ENCODE peak calls at places on chromosome 14, in eight cellular contexts. Z is stimulated activated CD4-positive, alpha-beta T cell treated with anti-CD3 and anti-CD28 coated beads, Interleukin-1b, Interleukin-23, amount 100 ng/mL, for 24 hours; N is fibroblast of pulmonary artery; Q is testis; Y is activated naive CD4-positive, alpha-beta T cell; O is GM12892; V is T-cell; C is ovary. G is an unnamed sample.

GRCh38 chr14:102772781-102773570 is 4.3 kb upstream of the TRAF3 start:
- DNase-seq in Z (no peak), N (peak; percentile 30), Q (no peak), Y (no peak), O (no peak), V (no peak), C (no peak), G (no peak)

GRCh38 chr14:73723799-73724621 is 9.8 kb upstream of the PNMA1 start:
- DNase-seq in Z (no peak), N (peak; percentile 99), Q (peak; percentile 64), Y (no peak), O (peak; percentile 5), V (no peak), C (peak; percentile 69), G (peak; percentile 40)

GRCh38 chr14:99604766-99605298 is 825 bp upstream of the CCDC85C start:
- DNase-seq in Z (no peak), N (peak; percentile 36), Q (no peak), Y (peak; percentile 53), O (peak; percentile 48), V (no peak), C (no peak), G (peak; percentile 36)

GRCh38 chr14:105851716-105852377 is 325.5 kb downstream of the TMEM121 start:
- DNase-seq in Z (no peak), N (no peak), Q (peak; percentile 9), Y (no peak), O (no peak), V (no peak), C (no peak), G (no peak)

GRCh38 chr14:74826574-74826973 is 49.4 kb downstream of the PROX2 start:
- DNase-seq in Z (no peak), N (no peak), Q (no peak), Y (no peak), O (no peak), V (no peak), C (no peak), G (no peak)

GRCh38 chr14:90676859-90677258 is 139.4 kb downstream of the TTC7B start:
- DNase-seq in Z (no peak), N (peak; percentile 75), Q (no peak), Y (no peak), O (no peak), V (no peak), C (no peak), G (no peak)

GRCh38 chr14:99231850-99232401 is 40.1 kb downstream of the BCL11B start:
- DNase-seq in Z (no peak), N (no peak), Q (no peak), Y (no peak), O (no peak), V (no peak), C (peak; percentile 41), G (peak; percentile 85)

GRCh38 chr14:88078525-88078924 is 73.6 kb downstream of the GPR65 start:
- DNase-seq in Z (no peak), N (no peak), Q (no peak), Y (no peak), O (no peak), V (no peak), C (no peak), G (no peak)

GRCh38 chr14:85280074-85280473 is 249.9 kb upstream of the FLRT2 start:
- DNase-seq in Z (no peak), N (no peak), Q (no peak), Y (no peak), O (no peak), V (no peak), C (no peak), G (no peak)

GRCh38 chr14:81516941-81517797 is 16.5 kb downstream of the SEL1L start:
- DNase-seq in Z (no peak), N (peak; percentile 86), Q (peak; percentile 86), Y (no peak), O (no peak), V (no peak), C (peak; percentile 31), G (peak; percentile 51)

GRCh38 chr14:105502446-105503295 is 11.6 kb downstream of the TEDC1 start:
- DNase-seq in Z (no peak), N (no peak), Q (no peak), Y (no peak), O (peak; percentile 18), V (no peak), C (no peak), G (no peak)

GRCh38 chr14:31926123-31926522 is 151.0 kb upstream of the ARHGAP5 start:
- DNase-seq in Z (no peak), N (peak; percentile 66), Q (no peak), Y (no peak), O (peak; percentile 16), V (no peak), C (no peak), G (no peak)

GRCh38 chr14:62692490-62693106 is 352.7 kb downstream of the KCNH5 start:
- DNase-seq in Z (no peak), N (peak; percentile 22), Q (no peak), Y (no peak), O (no peak), V (no peak), C (no peak), G (no peak)

GRCh38 chr14:56147980-56148901 is 30.0 kb downstream of the PELI2 start:
- DNase-seq in Z (no peak), N (no peak), Q (no peak), Y (no peak), O (no peak), V (no peak), C (no peak), G (no peak)

GRCh38 chr14:59576332-59577294 is at the start of gene CCDC175:
- DNase-seq in Z (peak; percentile 66), N (peak; percentile 79), Q (peak; percentile 97), Y (peak; percentile 76), O (peak; percentile 66), V (peak; percentile 67), C (peak; percentile 30), G (peak; percentile 93)

GRCh38 chr14:97710726-97711125 is 913.5 kb downstream of the VRK1 start:
- DNase-seq in Z (no peak), N (no peak), Q (no peak), Y (no peak), O (no peak), V (no peak), C (no peak), G (no peak)

GRCh38 chr14:64501326-64502171 is 2.1 kb downstream of the ZBTB25 start:
- DNase-seq in Z (no peak), N (peak; percentile 86), Q (peak; percentile 24), Y (no peak), O (no peak), V (no peak), C (peak; percentile 41), G (peak; percentile 75)

GRCh38 chr14:96189288-96189711 is 15.3 kb upstream of the BDKRB2 start:
- DNase-seq in Z (no peak), N (peak; percentile 41), Q (no peak), Y (no peak), O (no peak), V (no peak), C (no peak), G (peak; percentile 80)

GRCh38 chr14:74616996-74617700 is 5.1 kb upstream of the LTBP2 start:
- DNase-seq in Z (no peak), N (peak; percentile 85), Q (peak; percentile 33), Y (no peak), O (no peak), V (no peak), C (no peak), G (no peak)

GRCh38 chr14:23984891-23985607 is 3.7 kb upstream of the DHRS4L2 start:
- DNase-seq in Z (no peak), N (peak; percentile 90), Q (no peak), Y (no peak), O (no peak), V (no peak), C (no peak), G (no peak)